ENCODE peak calls at places on chromosomes 1 and 21, in four cellular contexts. One of them, this sample, is unnamed.

GRCh38 chr1:47756006-47756405 is 241.2 kb downstream of the TRABD2B start:
- DNase-seq in mesenchymal stem cell: no peak
- DNase-seq in CD4-positive, alpha-beta memory T cell: no peak
- DNase-seq in IMR-90: no peak
- DNase-seq in this sample: no peak

GRCh38 chr1:3432306-3432705 is 22.2 kb upstream of the ARHGEF16 start:
- DNase-seq in mesenchymal stem cell: no peak
- DNase-seq in IMR-90: no peak
- DNase-seq in CD4-positive, alpha-beta memory T cell: no peak
- DNase-seq in this sample: no peak

GRCh38 chr21:44722701-44723100 is 11.3 kb upstream of the TSPEAR start:
- DNase-seq in CD4-positive, alpha-beta memory T cell: no peak
- DNase-seq in IMR-90: no peak
- DNase-seq in mesenchymal stem cell: no peak
- DNase-seq in this sample: no peak

GRCh38 chr1:77322061-77322900 is 40.5 kb downstream of the AK5 start:
- DNase-seq in IMR-90: peak
- DNase-seq in mesenchymal stem cell: peak
- DNase-seq in CD4-positive, alpha-beta memory T cell: no peak
- DNase-seq in this sample: peak

GRCh38 chr1:44707959-44708831 is 22.8 kb downstream of the RNU5D-1 start:
- DNase-seq in mesenchymal stem cell: peak
- DNase-seq in IMR-90: peak
- DNase-seq in CD4-positive, alpha-beta memory T cell: peak
- DNase-seq in this sample: peak

GRCh38 chr1:9281907-9282306 is 10.8 kb upstream of the SPSB1 start:
- DNase-seq in mesenchymal stem cell: no peak
- DNase-seq in IMR-90: no peak
- DNase-seq in CD4-positive, alpha-beta memory T cell: no peak
- DNase-seq in this sample: peak

GRCh38 chr21:31335957-31336738 is 7.9 kb downstream of the TIAM1 start:
- DNase-seq in IMR-90: peak
- DNase-seq in CD4-positive, alpha-beta memory T cell: no peak
- DNase-seq in mesenchymal stem cell: peak
- DNase-seq in this sample: peak

GRCh38 chr1:175034775-175035174 is 11.6 kb upstream of the MRPS14 start:
- DNase-seq in mesenchymal stem cell: no peak
- DNase-seq in IMR-90: no peak
- DNase-seq in CD4-positive, alpha-beta memory T cell: no peak
- DNase-seq in this sample: no peak

GRCh38 chr1:3352084-3352951 is 102.1 kb upstream of the ARHGEF16 start:
- DNase-seq in mesenchymal stem cell: peak
- DNase-seq in IMR-90: peak
- DNase-seq in CD4-positive, alpha-beta memory T cell: no peak
- DNase-seq in this sample: peak

GRCh38 chr1:5198328-5198727 is 543.9 kb downstream of the AJAP1 start:
- DNase-seq in IMR-90: no peak
- DNase-seq in mesenchymal stem cell: no peak
- DNase-seq in CD4-positive, alpha-beta memory T cell: no peak
- DNase-seq in this sample: no peak

GRCh38 chr1:117579221-117579906 is 26.5 kb upstream of the TENT5C start:
- DNase-seq in IMR-90: no peak
- DNase-seq in CD4-positive, alpha-beta memory T cell: no peak
- DNase-seq in mesenchymal stem cell: no peak
- DNase-seq in this sample: no peak

GRCh38 chr1:93995837-93996526 is 86.8 kb upstream of the GCLM start:
- DNase-seq in mesenchymal stem cell: no peak
- DNase-seq in IMR-90: no peak
- DNase-seq in CD4-positive, alpha-beta memory T cell: no peak
- DNase-seq in this sample: no peak

GRCh38 chr1:44842415-44842762 is 664 bp downstream of the PTCH2 start:
- DNase-seq in IMR-90: no peak
- DNase-seq in mesenchymal stem cell: no peak
- DNase-seq in CD4-positive, alpha-beta memory T cell: no peak
- DNase-seq in this sample: no peak

GRCh38 chr1:173444757-173445156 is 32.4 kb upstream of the PRDX6 start:
- DNase-seq in IMR-90: no peak
- DNase-seq in CD4-positive, alpha-beta memory T cell: peak
- DNase-seq in mesenchymal stem cell: no peak
- DNase-seq in this sample: no peak

GRCh38 chr1:95006681-95007080 is 66.1 kb downstream of the ALG14 start:
- DNase-seq in IMR-90: peak
- DNase-seq in mesenchymal stem cell: no peak
- DNase-seq in CD4-positive, alpha-beta memory T cell: no peak
- DNase-seq in this sample: peak

GRCh38 chr1:82227286-82227685 is 426.6 kb downstream of the ADGRL2 start:
- DNase-seq in CD4-positive, alpha-beta memory T cell: no peak
- DNase-seq in IMR-90: no peak
- DNase-seq in mesenchymal stem cell: no peak
- DNase-seq in this sample: no peak

GRCh38 chr1:233424727-233425222 is 97.3 kb downstream of the MAP3K21 start:
- DNase-seq in mesenchymal stem cell: no peak
- DNase-seq in IMR-90: no peak
- DNase-seq in CD4-positive, alpha-beta memory T cell: no peak
- DNase-seq in this sample: no peak

GRCh38 chr1:110292327-110292741 is 46.8 kb upstream of the RBM15 start:
- DNase-seq in mesenchymal stem cell: peak
- DNase-seq in CD4-positive, alpha-beta memory T cell: no peak
- DNase-seq in IMR-90: peak
- DNase-seq in this sample: peak